ENCODE peak calls at places on chromosomes 13 and 19, in eight cellular contexts. L is adrenal gland, C is HCT116, G is cardiac muscle cell, U is heart left ventricle, F is uterus, O is GM23338, X is hepatocyte. Z is an unnamed sample.

GRCh38 chr13:71625694-71626093 is 241.3 kb downstream of the DACH1 start:
- DNase-seq in X (no peak), O (no peak), F (no peak), G (peak), U (no peak), L (no peak), C (no peak), Z (no peak)

GRCh38 chr19:48271531-48272151 is 1.8 kb downstream of the ZNF114 start:
- DNase-seq in L (peak), U (peak), X (peak), C (no peak), G (peak), O (peak), F (peak), Z (peak)

GRCh38 chr19:21202865-21203494 is 61.1 kb downstream of the ZNF431 start:
- DNase-seq in G (peak), L (no peak), F (no peak), U (no peak), O (peak), C (peak), X (peak), Z (peak)

GRCh38 chr13:92739306-92739818 is 487.2 kb upstream of the GPC6 start:
- DNase-seq in O (no peak), U (no peak), F (no peak), C (no peak), G (no peak), L (no peak), X (no peak), Z (no peak)

GRCh38 chr13:111318396-111318795 is 2.0 kb upstream of the TEX29 start:
- DNase-seq in O (no peak), X (no peak), C (no peak), U (no peak), L (no peak), F (no peak), G (no peak), Z (no peak)

GRCh38 chr19:50204811-50205675 is 1.6 kb downstream of the MYH14 start:
- DNase-seq in X (peak), C (peak), L (no peak), O (peak), U (peak), F (no peak), G (no peak), Z (peak)

GRCh38 chr13:21616880-21617279 is 12.9 kb upstream of the MICU2 start:
- DNase-seq in L (no peak), C (no peak), U (no peak), G (no peak), X (peak), O (no peak), F (no peak), Z (no peak)

GRCh38 chr13:100542546-100543156 is 45.9 kb downstream of the GGACT start:
- DNase-seq in G (peak), X (no peak), C (no peak), O (peak), U (no peak), L (no peak), F (no peak), Z (peak)

GRCh38 chr19:12769689-12770088 is 5.7 kb downstream of the HOOK2 start:
- DNase-seq in X (peak), L (no peak), U (no peak), O (peak), C (no peak), G (no peak), F (no peak), Z (no peak)

GRCh38 chr19:38785187-38785699 is 3.8 kb upstream of the LGALS7B start:
- DNase-seq in X (no peak), F (no peak), O (no peak), L (no peak), G (no peak), U (no peak), C (no peak), Z (no peak)

GRCh38 chr19:32416749-32417469 is 11.3 kb downstream of the DPY19L3 start:
- DNase-seq in U (no peak), O (no peak), C (no peak), F (no peak), G (no peak), X (no peak), L (no peak), Z (no peak)

GRCh38 chr19:47609885-47610545 is 1.1 kb downstream of the BICRA start:
- DNase-seq in L (peak), C (no peak), F (peak), O (peak), G (peak), X (peak), U (peak), Z (peak)

GRCh38 chr13:60043262-60043661 is 120.5 kb downstream of the DIAPH3 start:
- DNase-seq in O (no peak), X (no peak), F (no peak), L (no peak), U (no peak), C (no peak), G (peak), Z (no peak)

GRCh38 chr13:44818428-44818827 is 170.8 kb downstream of the NUFIP1 start:
- DNase-seq in G (peak), L (no peak), F (no peak), U (no peak), X (peak), O (peak), C (peak), Z (peak)

GRCh38 chr13:112750570-112750969 is 60.7 kb downstream of the ATP11A start:
- DNase-seq in X (no peak), C (no peak), G (no peak), O (no peak), L (no peak), U (no peak), F (no peak), Z (no peak)

GRCh38 chr13:85068231-85068630 is 731.0 kb downstream of the SLITRK6 start:
- DNase-seq in G (no peak), C (no peak), F (no peak), L (no peak), U (no peak), X (no peak), O (no peak), Z (no peak)

GRCh38 chr19:9645466-9645865 is 24.4 kb upstream of the ZNF561 start:
- DNase-seq in U (no peak), G (no peak), F (no peak), O (no peak), C (no peak), L (no peak), X (no peak), Z (no peak)

GRCh38 chr13:93736909-93737308 is 510.3 kb downstream of the GPC6 start:
- DNase-seq in G (no peak), L (no peak), F (no peak), C (no peak), U (no peak), X (no peak), O (no peak), Z (no peak)

GRCh38 chr19:48659768-48660167 is 13.0 kb downstream of the NTN5 start:
- DNase-seq in L (peak), U (no peak), X (peak), O (no peak), F (no peak), C (no peak), G (no peak), Z (peak)

GRCh38 chr19:47190167-47190727 is 40.8 kb downstream of the BBC3 start:
- DNase-seq in O (no peak), C (peak), F (peak), L (peak), G (peak), X (peak), U (no peak), Z (peak)

GRCh38 chr13:107590556-107590955 is 624.8 kb downstream of the LIG4 start:
- DNase-seq in L (no peak), G (no peak), C (no peak), X (no peak), U (no peak), F (no peak), O (no peak), Z (no peak)

GRCh38 chr13:50757021-50757420 is 86.5 kb downstream of the DLEU7 start:
- DNase-seq in F (no peak), C (no peak), O (no peak), X (no peak), G (no peak), U (no peak), L (no peak), Z (no peak)
- H3K27ac ChIP-seq in F (no peak), C (peak), O (no peak), X (no peak), G (no peak), U (no peak), L (no peak), Z (peak)

DNA sequence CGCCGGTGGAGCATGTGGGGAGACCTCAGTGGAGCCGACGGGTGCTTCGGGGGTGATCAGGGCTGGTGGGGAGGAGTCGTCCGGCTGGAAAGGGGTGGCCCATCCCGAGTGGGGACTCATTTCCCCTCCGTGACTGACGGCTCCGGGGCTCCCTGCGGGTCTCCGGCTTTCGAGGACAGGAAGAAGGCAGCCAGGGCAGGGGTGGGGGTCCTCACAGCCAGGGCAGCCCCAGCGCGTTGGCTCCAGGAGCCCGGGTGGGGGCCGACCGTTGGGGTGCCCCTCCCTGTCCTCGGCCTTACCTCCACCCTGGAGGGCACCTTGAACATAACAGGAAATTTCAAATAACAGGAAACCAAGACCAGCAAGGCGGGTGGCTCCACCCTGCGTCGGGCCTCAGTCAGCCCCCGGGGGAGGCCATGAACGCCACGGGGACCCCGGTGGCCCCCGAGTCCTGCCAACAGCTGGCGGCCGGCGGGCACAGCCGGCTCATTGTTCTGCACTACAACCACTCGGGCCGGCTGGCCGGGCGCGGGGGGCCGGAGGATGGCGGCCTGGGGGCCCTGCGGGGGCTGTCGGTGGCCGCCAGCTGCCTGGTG is at the start of gene S1PR4:
- DNase-seq in X (peak), G (no peak), L (no peak), C (no peak), F (no peak), O (no peak), U (no peak), Z (no peak)
- TF ChIP-seq CTCF in X (no peak), G (no peak), L (no peak), C (no peak), F (no peak), O (no peak), U (no peak), Z (no peak)

DNA sequence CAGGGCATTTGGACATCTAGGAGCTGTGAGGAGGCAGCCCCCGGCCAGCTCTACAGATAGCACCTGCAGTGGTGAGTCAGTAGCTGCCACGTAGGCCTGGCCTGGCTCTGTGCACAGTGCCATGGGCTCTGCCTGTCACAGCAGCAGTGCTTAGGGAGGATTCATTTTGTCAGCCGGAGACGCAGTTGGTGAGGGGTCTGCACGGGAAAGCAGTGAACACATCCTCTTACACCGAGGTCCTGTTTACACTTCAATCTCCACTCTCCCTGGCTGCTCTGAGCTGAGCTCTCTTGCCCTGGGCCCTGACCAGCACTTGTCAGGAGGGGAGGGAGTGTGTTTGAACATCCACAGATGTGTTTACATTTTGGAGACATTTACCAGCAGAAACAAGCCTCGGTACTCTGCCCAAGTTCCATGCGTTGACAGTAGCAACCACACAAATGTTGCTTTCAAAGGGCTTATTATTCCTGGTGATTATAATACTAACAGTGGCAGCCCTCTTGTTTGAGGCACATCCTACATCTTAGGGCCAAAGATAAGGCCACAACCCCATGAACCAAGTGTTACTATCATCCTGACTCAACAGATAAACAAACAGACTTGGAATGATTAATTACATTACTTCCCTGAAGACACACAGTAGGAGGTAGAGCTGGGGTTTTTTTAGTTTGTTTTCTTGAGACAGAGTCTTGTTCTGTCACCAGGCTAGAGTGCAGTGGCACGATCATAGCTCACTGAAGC is 148.9 kb downstream of the USP12 start:
- DNase-seq in F (no peak), L (no peak), O (no peak), C (no peak), U (no peak), X (peak), G (peak), Z (no peak)
- H3K27ac ChIP-seq in F (no peak), L (no peak), O (no peak), C (no peak), U (no peak), X (peak), G (peak), Z (no peak)

GRCh38 chr13:86085890-86086289 is 286.7 kb upstream of the SLITRK6 start:
- DNase-seq in G (no peak), X (no peak), O (no peak), C (no peak), U (no peak), L (no peak), F (no peak), Z (no peak)
- TF ChIP-seq CTCF in G (no peak), X (peak), O (no peak), C (no peak), U (no peak), L (no peak), F (no peak), Z (peak)

GRCh38 chr13:32117696-32118095 is 86.1 kb downstream of the FRY start:
- DNase-seq in L (peak), G (no peak), O (no peak), U (peak), C (no peak), X (no peak), F (no peak), Z (no peak)
- H3K27ac ChIP-seq in L (peak), G (no peak), O (no peak), U (peak), C (no peak), X (no peak), F (peak), Z (no peak)